ENCODE peak calls at places on chromosomes 11 and 22, in nine cellular contexts. One of them, this sample, is unnamed.
A peak's percentile ranks its signal among the peaks of the same experiment; 100 is the strongest.

GRCh38 chr11:62205441-62205840 is 3.0 kb upstream of the SCGB2A1 start:
- DNase-seq in progenitor cell of endocrine pancreas: no peak
- DNase-seq in HFF-Myc: no peak
- DNase-seq in fibroblast of the aortic adventitia: no peak
- DNase-seq in kidney: no peak
- DNase-seq in neural progenitor cell: no peak
- DNase-seq in AG04450: no peak
- DNase-seq in left ventricle myocardium inferior: no peak
- DNase-seq in colonic mucosa: no peak
- DNase-seq in this sample: no peak

GRCh38 chr11:126485021-126485781 is 129.7 kb downstream of the ST3GAL4 start:
- DNase-seq in kidney: no peak
- DNase-seq in colonic mucosa: no peak
- DNase-seq in progenitor cell of endocrine pancreas: no peak
- DNase-seq in HFF-Myc: no peak
- DNase-seq in AG04450: peak; percentile 43
- DNase-seq in fibroblast of the aortic adventitia: peak; percentile 25
- DNase-seq in left ventricle myocardium inferior: no peak
- DNase-seq in neural progenitor cell: no peak
- DNase-seq in this sample: peak; percentile 64

GRCh38 chr11:2800655-2801531 is 84.7 kb downstream of the CDKN1C start:
- DNase-seq in neural progenitor cell: no peak
- DNase-seq in colonic mucosa: peak; percentile 7
- DNase-seq in AG04450: no peak
- DNase-seq in progenitor cell of endocrine pancreas: peak; percentile 6
- DNase-seq in HFF-Myc: no peak
- DNase-seq in kidney: peak; percentile 52
- DNase-seq in fibroblast of the aortic adventitia: no peak
- DNase-seq in left ventricle myocardium inferior: peak; percentile 12
- DNase-seq in this sample: no peak

GRCh38 chr11:11970556-11970955 is 37.9 kb downstream of the DKK3 start:
- DNase-seq in colonic mucosa: no peak
- DNase-seq in neural progenitor cell: no peak
- DNase-seq in progenitor cell of endocrine pancreas: no peak
- DNase-seq in HFF-Myc: no peak
- DNase-seq in fibroblast of the aortic adventitia: no peak
- DNase-seq in AG04450: no peak
- DNase-seq in kidney: no peak
- DNase-seq in left ventricle myocardium inferior: no peak
- DNase-seq in this sample: no peak

GRCh38 chr11:102268083-102268984 is 49.0 kb upstream of the BIRC3 start:
- DNase-seq in colonic mucosa: peak; percentile 95
- DNase-seq in left ventricle myocardium inferior: peak; percentile 80
- DNase-seq in HFF-Myc: no peak
- DNase-seq in neural progenitor cell: peak; percentile 92
- DNase-seq in fibroblast of the aortic adventitia: peak; percentile 73
- DNase-seq in progenitor cell of endocrine pancreas: peak; percentile 80
- DNase-seq in kidney: peak; percentile 96
- DNase-seq in AG04450: no peak
- DNase-seq in this sample: peak; percentile 91

GRCh38 chr11:33616552-33616951 is 84.1 kb downstream of the C11orf91 start:
- DNase-seq in fibroblast of the aortic adventitia: peak; percentile 40
- DNase-seq in neural progenitor cell: no peak
- DNase-seq in left ventricle myocardium inferior: no peak
- DNase-seq in kidney: no peak
- DNase-seq in AG04450: no peak
- DNase-seq in colonic mucosa: no peak
- DNase-seq in HFF-Myc: no peak
- DNase-seq in progenitor cell of endocrine pancreas: no peak
- DNase-seq in this sample: no peak

GRCh38 chr11:2484576-2485125 is 39.8 kb downstream of the KCNQ1 start:
- DNase-seq in neural progenitor cell: no peak
- DNase-seq in HFF-Myc: no peak
- DNase-seq in colonic mucosa: no peak
- DNase-seq in AG04450: no peak
- DNase-seq in fibroblast of the aortic adventitia: no peak
- DNase-seq in progenitor cell of endocrine pancreas: no peak
- DNase-seq in kidney: no peak
- DNase-seq in left ventricle myocardium inferior: no peak
- DNase-seq in this sample: no peak

GRCh38 chr11:126079640-126080205 is 17.1 kb upstream of the CDON start:
- DNase-seq in fibroblast of the aortic adventitia: no peak
- DNase-seq in HFF-Myc: no peak
- DNase-seq in neural progenitor cell: peak; percentile 30
- DNase-seq in AG04450: no peak
- DNase-seq in kidney: no peak
- DNase-seq in progenitor cell of endocrine pancreas: no peak
- DNase-seq in colonic mucosa: no peak
- DNase-seq in left ventricle myocardium inferior: no peak
- DNase-seq in this sample: no peak

GRCh38 chr11:35394941-35395340 is 24.4 kb downstream of the SLC1A2 start:
- DNase-seq in AG04450: no peak
- DNase-seq in fibroblast of the aortic adventitia: no peak
- DNase-seq in progenitor cell of endocrine pancreas: no peak
- DNase-seq in kidney: no peak
- DNase-seq in HFF-Myc: no peak
- DNase-seq in left ventricle myocardium inferior: no peak
- DNase-seq in colonic mucosa: no peak
- DNase-seq in neural progenitor cell: no peak
- DNase-seq in this sample: no peak

GRCh38 chr11:103659138-103659734 is 377.2 kb upstream of the DDI1 start:
- DNase-seq in AG04450: no peak
- DNase-seq in left ventricle myocardium inferior: no peak
- DNase-seq in HFF-Myc: no peak
- DNase-seq in colonic mucosa: no peak
- DNase-seq in progenitor cell of endocrine pancreas: no peak
- DNase-seq in neural progenitor cell: peak; percentile 35
- DNase-seq in kidney: no peak
- DNase-seq in fibroblast of the aortic adventitia: no peak
- DNase-seq in this sample: no peak

GRCh38 chr22:41085842-41086241 is 6.5 kb upstream of the EP300 start:
- DNase-seq in colonic mucosa: no peak
- DNase-seq in fibroblast of the aortic adventitia: no peak
- DNase-seq in AG04450: no peak
- DNase-seq in left ventricle myocardium inferior: no peak
- DNase-seq in neural progenitor cell: no peak
- DNase-seq in kidney: no peak
- DNase-seq in progenitor cell of endocrine pancreas: no peak
- DNase-seq in HFF-Myc: no peak
- DNase-seq in this sample: no peak

GRCh38 chr11:33257160-33257896 is at the start of gene HIPK3:
- DNase-seq in colonic mucosa: peak; percentile 83
- DNase-seq in kidney: peak; percentile 96
- DNase-seq in left ventricle myocardium inferior: peak; percentile 87
- DNase-seq in neural progenitor cell: peak; percentile 94
- DNase-seq in progenitor cell of endocrine pancreas: peak; percentile 74
- DNase-seq in HFF-Myc: no peak
- DNase-seq in AG04450: no peak
- DNase-seq in fibroblast of the aortic adventitia: peak; percentile 70
- DNase-seq in this sample: peak; percentile 91

GRCh38 chr22:26534166-26534855 is 22.0 kb upstream of the TFIP11 start:
- DNase-seq in colonic mucosa: no peak
- DNase-seq in progenitor cell of endocrine pancreas: no peak
- DNase-seq in left ventricle myocardium inferior: no peak
- DNase-seq in kidney: no peak
- DNase-seq in AG04450: no peak
- DNase-seq in neural progenitor cell: no peak
- DNase-seq in fibroblast of the aortic adventitia: no peak
- DNase-seq in HFF-Myc: no peak
- DNase-seq in this sample: no peak

DNA sequence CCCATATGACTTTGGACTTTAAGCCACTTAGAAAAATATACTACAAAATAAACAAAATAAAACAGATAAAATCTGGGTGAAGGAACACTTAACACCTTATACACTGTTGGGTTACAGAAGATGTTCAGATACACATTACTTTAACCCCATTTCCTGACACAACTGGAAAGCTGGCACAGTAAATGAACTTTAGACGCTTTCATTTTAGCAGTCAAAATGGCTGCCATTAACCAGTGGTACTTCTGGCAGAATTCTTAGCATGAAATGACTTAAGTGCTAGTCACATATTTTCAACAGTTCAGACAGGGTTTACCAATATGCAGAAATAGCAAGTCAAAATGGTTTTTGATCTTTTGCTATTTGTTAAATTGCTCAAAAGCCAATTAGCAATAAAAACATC is 37.9 kb downstream of the PIK3C2A start:
- DNase-seq in neural progenitor cell: no peak
- DNase-seq in HFF-Myc: no peak
- DNase-seq in kidney: no peak
- DNase-seq in left ventricle myocardium inferior: no peak
- DNase-seq in progenitor cell of endocrine pancreas: no peak
- DNase-seq in AG04450: no peak
- DNase-seq in fibroblast of the aortic adventitia: no peak
- DNase-seq in colonic mucosa: no peak
- DNase-seq in this sample: no peak
- TF ChIP-seq CTCF in neural progenitor cell: no peak
- TF ChIP-seq CTCF in HFF-Myc: no peak
- TF ChIP-seq CTCF in kidney: no peak
- TF ChIP-seq CTCF in left ventricle myocardium inferior: no peak
- TF ChIP-seq CTCF in progenitor cell of endocrine pancreas: no peak
- TF ChIP-seq CTCF in AG04450: no peak
- TF ChIP-seq CTCF in fibroblast of the aortic adventitia: no peak
- TF ChIP-seq CTCF in colonic mucosa: no peak
- TF ChIP-seq CTCF in this sample: no peak

DNA sequence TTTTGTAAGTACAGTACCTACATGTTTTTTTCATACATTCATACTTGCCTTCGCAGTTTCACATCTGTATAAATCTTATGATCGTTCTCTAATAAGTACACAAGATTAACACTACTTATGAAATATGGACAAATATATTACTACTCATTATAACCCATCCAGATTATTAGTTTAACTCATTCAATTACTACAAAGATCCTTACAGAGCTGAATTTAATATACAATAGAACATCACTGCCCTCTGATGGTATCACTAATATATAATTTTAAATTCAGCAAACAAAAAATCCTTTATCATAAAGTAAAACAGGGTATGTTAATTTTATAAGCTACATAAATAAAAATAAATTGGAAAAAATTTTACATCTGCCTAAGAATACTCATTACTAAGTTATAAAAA is 7.4 kb downstream of the SVIP start:
- DNase-seq in colonic mucosa: no peak
- DNase-seq in left ventricle myocardium inferior: no peak
- DNase-seq in neural progenitor cell: no peak
- DNase-seq in kidney: no peak
- DNase-seq in progenitor cell of endocrine pancreas: no peak
- DNase-seq in HFF-Myc: no peak
- DNase-seq in fibroblast of the aortic adventitia: no peak
- DNase-seq in AG04450: no peak
- DNase-seq in this sample: no peak
- TF ChIP-seq CTCF in colonic mucosa: no peak
- TF ChIP-seq CTCF in left ventricle myocardium inferior: no peak
- TF ChIP-seq CTCF in neural progenitor cell: no peak
- TF ChIP-seq CTCF in kidney: no peak
- TF ChIP-seq CTCF in progenitor cell of endocrine pancreas: no peak
- TF ChIP-seq CTCF in HFF-Myc: no peak
- TF ChIP-seq CTCF in fibroblast of the aortic adventitia: no peak
- TF ChIP-seq CTCF in AG04450: no peak
- TF ChIP-seq CTCF in this sample: no peak

DNA sequence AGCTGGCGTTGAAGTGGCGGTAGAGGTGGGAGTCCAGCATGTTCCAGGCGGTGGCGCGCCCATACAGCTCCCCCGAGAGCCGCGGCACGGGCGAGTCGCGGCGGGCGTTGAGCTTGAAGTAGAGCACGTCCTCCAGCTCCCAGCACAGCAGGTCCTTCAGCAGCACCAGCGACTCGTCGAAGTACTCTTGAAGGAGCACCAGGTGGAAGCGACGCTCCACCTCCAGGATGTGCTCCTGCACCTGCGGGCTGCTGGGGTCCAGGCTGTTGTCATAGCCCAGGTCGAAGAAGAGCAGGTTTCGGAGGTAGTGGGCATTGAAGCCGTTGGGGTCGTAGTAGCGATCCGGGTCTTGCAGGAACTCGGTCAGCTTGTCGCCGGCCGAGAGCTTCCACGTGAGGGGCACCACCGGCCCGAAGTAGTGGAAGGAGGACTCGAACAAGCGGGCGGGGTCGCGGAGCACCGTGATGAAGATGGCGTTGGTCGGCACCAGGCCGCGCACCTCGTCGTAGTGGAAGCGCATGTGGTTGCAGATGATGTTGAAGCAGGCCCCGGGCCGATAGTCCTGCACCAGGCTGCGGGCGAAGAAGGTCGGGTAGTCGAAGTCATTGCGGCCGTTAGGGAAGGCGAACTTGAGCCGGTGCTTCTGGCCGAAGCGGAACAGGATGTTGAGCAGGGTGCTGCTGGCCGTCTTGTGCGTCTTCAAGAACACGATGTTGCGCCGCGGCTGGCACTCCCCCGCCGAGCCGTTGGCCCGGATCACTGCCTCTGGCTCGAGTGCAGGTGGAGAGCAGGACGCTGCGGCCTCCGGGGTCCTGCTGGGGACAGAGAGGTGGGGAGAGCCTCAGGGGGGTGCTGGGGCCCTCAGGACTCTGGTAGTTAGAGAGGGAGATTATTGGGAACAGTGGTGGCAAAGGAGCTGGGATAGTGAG is 9.0 kb upstream of the SEC14L6 start:
- DNase-seq in left ventricle myocardium inferior: no peak
- DNase-seq in colonic mucosa: no peak
- DNase-seq in AG04450: no peak
- DNase-seq in HFF-Myc: no peak
- DNase-seq in kidney: no peak
- DNase-seq in progenitor cell of endocrine pancreas: no peak
- DNase-seq in fibroblast of the aortic adventitia: no peak
- DNase-seq in neural progenitor cell: no peak
- DNase-seq in this sample: no peak
- TF ChIP-seq CTCF in left ventricle myocardium inferior: no peak
- TF ChIP-seq CTCF in colonic mucosa: no peak
- TF ChIP-seq CTCF in AG04450: no peak
- TF ChIP-seq CTCF in HFF-Myc: no peak
- TF ChIP-seq CTCF in kidney: no peak
- TF ChIP-seq CTCF in progenitor cell of endocrine pancreas: no peak
- TF ChIP-seq CTCF in fibroblast of the aortic adventitia: no peak
- TF ChIP-seq CTCF in neural progenitor cell: no peak
- TF ChIP-seq CTCF in this sample: no peak

DNA sequence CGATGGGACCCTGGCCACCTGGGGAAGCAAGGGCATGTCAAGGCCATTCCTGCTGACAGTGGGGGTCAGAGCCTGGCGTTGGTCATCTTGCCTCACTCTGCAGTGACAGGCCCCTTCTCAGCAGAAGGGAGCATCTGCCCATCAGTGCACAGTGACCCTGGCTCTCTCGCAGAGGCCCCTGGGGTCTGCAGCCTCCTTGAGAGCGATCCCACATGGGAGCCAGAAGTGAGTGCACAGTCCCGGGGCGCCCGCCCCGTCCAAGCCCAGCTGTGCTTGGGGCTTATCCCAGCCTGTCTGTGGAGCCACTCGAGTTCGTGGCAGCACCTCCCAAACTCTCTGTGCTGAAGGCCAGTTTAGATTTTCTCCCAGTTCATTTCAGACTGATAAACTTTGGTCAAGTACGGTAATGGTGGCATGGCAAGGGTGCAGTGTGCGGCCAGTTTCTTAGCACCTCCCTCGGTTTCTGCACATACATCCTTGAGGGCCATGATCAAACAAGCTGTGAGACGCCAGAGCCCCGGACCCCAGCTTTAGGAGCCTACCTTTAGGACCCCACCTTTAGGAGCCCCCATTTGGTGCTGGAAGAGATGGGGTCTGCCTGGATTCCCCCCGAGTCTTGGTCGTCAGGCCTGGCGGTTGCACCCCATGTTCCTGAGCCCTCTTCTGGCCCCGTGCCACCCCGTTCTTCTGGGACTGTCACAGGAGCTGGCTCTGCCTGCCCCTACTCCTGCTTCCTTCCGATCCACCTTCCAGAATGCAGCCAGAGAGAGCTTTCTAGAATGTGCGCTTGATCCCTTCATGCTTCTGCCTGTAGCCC is 369.4 kb downstream of the TBC1D22A start:
- DNase-seq in HFF-Myc: no peak
- DNase-seq in neural progenitor cell: no peak
- DNase-seq in colonic mucosa: no peak
- DNase-seq in fibroblast of the aortic adventitia: no peak
- DNase-seq in progenitor cell of endocrine pancreas: no peak
- DNase-seq in kidney: peak; percentile 48
- DNase-seq in AG04450: no peak
- DNase-seq in left ventricle myocardium inferior: no peak
- DNase-seq in this sample: no peak
- TF ChIP-seq CTCF in HFF-Myc: no peak
- TF ChIP-seq CTCF in neural progenitor cell: no peak
- TF ChIP-seq CTCF in colonic mucosa: no peak
- TF ChIP-seq CTCF in fibroblast of the aortic adventitia: no peak
- TF ChIP-seq CTCF in progenitor cell of endocrine pancreas: no peak
- TF ChIP-seq CTCF in kidney: no peak
- TF ChIP-seq CTCF in AG04450: no peak
- TF ChIP-seq CTCF in left ventricle myocardium inferior: no peak
- TF ChIP-seq CTCF in this sample: no peak